ENCODE peak calls at places on chromosomes 16 and 17, in four cellular contexts. A is neural progenitor cell; C is stimulated activated CD4-positive, alpha-beta T cell treated with anti-CD3 and anti-CD28 coated beads, Interleukin-15, amount 100 ng/mL, for 48 hours; W is hepatic stellate cell. X is an unnamed sample.

GRCh38 chr17:71632328-71632727 is 488.5 kb upstream of the SOX9 start:
- DNase-seq in W (no peak), C (no peak), A (no peak), X (peak)

GRCh38 chr17:9023389-9024210 is 2.3 kb downstream of the NTN1 start:
- DNase-seq in A (peak), C (no peak), W (no peak), X (no peak)

GRCh38 chr17:42230225-42230624 is 35.9 kb upstream of the GHDC start:
- DNase-seq in C (no peak), W (no peak), A (no peak), X (no peak)

GRCh38 chr16:24075929-24076716 is 180.0 kb upstream of the CACNG3 start:
- DNase-seq in A (peak), W (no peak), C (no peak), X (no peak)

GRCh38 chr16:23679274-23679985 is 741 bp downstream of the PLK1 start:
- DNase-seq in A (peak), W (peak), C (no peak), X (peak)

GRCh38 chr17:58279016-58279671 is 1.6 kb downstream of the MPO start:
- DNase-seq in W (no peak), A (no peak), C (no peak), X (no peak)

GRCh38 chr17:7835818-7836595 is 2.0 kb downstream of the KDM6B start:
- DNase-seq in C (no peak), W (peak), A (peak), X (peak)

GRCh38 chr17:56142325-56142724 is 10.9 kb upstream of the ANKFN1 start:
- DNase-seq in C (no peak), W (peak), A (no peak), X (no peak)

GRCh38 chr17:71631483-71631882 is 489.3 kb upstream of the SOX9 start:
- DNase-seq in C (no peak), A (no peak), W (no peak), X (no peak)

GRCh38 chr17:28960256-28961106 is 9.2 kb upstream of the PHF12 start:
- DNase-seq in W (no peak), C (no peak), A (no peak), X (no peak)

GRCh38 chr16:81469710-81470481 is 25.3 kb downstream of the CMIP start:
- DNase-seq in C (no peak), A (no peak), W (no peak), X (no peak)

GRCh38 chr17:79707931-79708891 is 22.5 kb upstream of the ENPP7 start:
- DNase-seq in A (peak), W (peak), C (peak), X (peak)

GRCh38 chr17:16122697-16123434 is 92.5 kb downstream of the NCOR1 start:
- DNase-seq in C (no peak), W (no peak), A (no peak), X (no peak)

GRCh38 chr16:49562228-49562627 is 188.6 kb downstream of the C16orf78 start:
- DNase-seq in W (no peak), A (no peak), C (no peak), X (peak)

X was measured in NCI-H1092 treated with DMSO at 0.1 percent for 48 hours.